ENCODE peak calls at places on chromosome 3, in eight cellular contexts. D is HTR-8/SVneo; J is right cardiac atrium; O is AG08396; G is T follicular helper cell; T is CD8-positive, alpha-beta memory T cell; N is naive thymus-derived CD8-positive, alpha-beta T cell; L is astrocyte of the spinal cord. S is an unnamed sample.

GRCh38 chr3:100635273-100635701 is 25.9 kb downstream of the ADGRG7 start:
- DNase-seq in G (no peak), N (no peak), L (no peak), D (no peak), J (no peak), O (no peak), T (no peak), S (no peak)

GRCh38 chr3:46565607-46566039 is 479 bp downstream of the LRRC2 start:
- DNase-seq in T (no peak), L (no peak), J (no peak), N (no peak), G (no peak), D (no peak), O (peak), S (peak)

GRCh38 chr3:120595788-120596115 is 384 bp upstream of the NDUFB4 start:
- DNase-seq in D (no peak), L (no peak), O (no peak), J (no peak), G (no peak), N (no peak), T (no peak), S (no peak)

GRCh38 chr3:11195201-11195600 is 40.9 kb downstream of the HRH1 start:
- DNase-seq in L (peak), D (no peak), N (no peak), G (no peak), T (no peak), J (no peak), O (no peak), S (no peak)

GRCh38 chr3:10758304-10759037 is 57.6 kb upstream of the SLC6A11 start:
- DNase-seq in T (peak), J (peak), D (peak), N (peak), O (peak), L (peak), G (no peak), S (peak)

GRCh38 chr3:16366581-16366980 is 101.6 kb downstream of the OXNAD1 start:
- DNase-seq in L (no peak), T (no peak), J (no peak), G (no peak), D (no peak), N (no peak), O (no peak), S (no peak)

GRCh38 chr3:52574056-52574965 is 37.9 kb downstream of the UQCC5 start:
- DNase-seq in D (no peak), G (no peak), T (no peak), L (no peak), O (no peak), J (no peak), N (no peak), S (no peak)

GRCh38 chr3:134312072-134312872 is 61.6 kb upstream of the RYK start:
- DNase-seq in G (no peak), J (peak), D (no peak), N (no peak), O (no peak), L (peak), T (no peak), S (peak)

GRCh38 chr3:149717391-149718056 is 34.8 kb downstream of the COMMD2 start:
- DNase-seq in T (no peak), O (peak), N (peak), D (peak), J (no peak), L (peak), G (no peak), S (peak)

GRCh38 chr3:169144271-169144670 is 519.2 kb downstream of the MECOM start:
- DNase-seq in J (no peak), G (no peak), N (no peak), D (no peak), L (no peak), O (no peak), T (no peak), S (no peak)

S was measured in endothelial cell.